ENCODE peak calls at places on chromosomes 16 and 17, in seven cellular contexts. P is neuronal stem cell, L is IMR-90, O is H9, W is mesendoderm, R is H1, A is trophoblast cell. T is an unnamed sample.

GRCh38 chr16:28491080-28491969 is 549 bp downstream of the CLN3 start:
- DNase-seq in P (peak), L (no peak), O (peak), W (peak), R (peak), A (peak), T (peak)

GRCh38 chr17:80945736-80946135 is 45.9 kb upstream of the CHMP6 start:
- DNase-seq in P (no peak), L (no peak), O (no peak), W (no peak), R (no peak), A (no peak), T (no peak)

GRCh38 chr16:58461056-58461455 is 38.9 kb upstream of the NDRG4 start:
- DNase-seq in P (no peak), L (no peak), O (no peak), W (no peak), R (no peak), A (no peak), T (no peak)

GRCh38 chr17:42428141-42428944 is 5.3 kb upstream of the CAVIN1 start:
- DNase-seq in P (peak), L (peak), O (peak), W (peak), R (no peak), A (peak), T (peak)

GRCh38 chr17:63276376-63276775 is 169.7 kb downstream of the CYB561 start:
- DNase-seq in P (no peak), L (no peak), O (no peak), W (no peak), R (no peak), A (no peak), T (no peak)

GRCh38 chr17:80781851-80782277 is 209.8 kb upstream of the CHMP6 start:
- DNase-seq in P (no peak), L (no peak), O (peak), W (no peak), R (no peak), A (no peak), T (no peak)

GRCh38 chr17:20307325-20307910 is 159.9 kb downstream of the LGALS9B start:
- DNase-seq in P (no peak), L (no peak), O (no peak), W (no peak), R (no peak), A (peak), T (no peak)

GRCh38 chr17:7897090-7897489 is 8.5 kb downstream of the CHD3 start:
- DNase-seq in P (no peak), L (peak), O (no peak), W (no peak), R (no peak), A (no peak), T (no peak)

GRCh38 chr17:76193616-76194015 is 46.7 kb downstream of the RNF157 start:
- DNase-seq in P (peak), L (no peak), O (no peak), W (no peak), R (no peak), A (no peak), T (no peak)

GRCh38 chr17:69012895-69013805 is 47.6 kb downstream of the ABCA9 start:
- DNase-seq in P (no peak), L (peak), O (no peak), W (no peak), R (no peak), A (no peak), T (peak)

GRCh38 chr16:10612649-10613179 is 32.3 kb upstream of the EMP2 start:
- DNase-seq in P (no peak), L (no peak), O (no peak), W (no peak), R (no peak), A (no peak), T (no peak)

GRCh38 chr17:68512967-68513474 is 791 bp downstream of the PRKAR1A start:
- DNase-seq in P (no peak), L (peak), O (no peak), W (peak), R (no peak), A (peak), T (peak)

GRCh38 chr16:69853481-69853880 is 91.3 kb downstream of the WWP2 start:
- DNase-seq in P (no peak), L (no peak), O (no peak), W (peak), R (no peak), A (no peak), T (no peak)

GRCh38 chr17:27379863-27380533 is 76.2 kb upstream of the KSR1 start:
- DNase-seq in P (peak), L (peak), O (no peak), W (no peak), R (no peak), A (no peak), T (no peak)

GRCh38 chr17:17819561-17819995 is 17.2 kb downstream of the SREBF1 start:
- DNase-seq in P (no peak), L (peak), O (peak), W (peak), R (no peak), A (peak), T (peak)

GRCh38 chr17:35742896-35743477 is 10.1 kb downstream of the GAS2L2 start:
- DNase-seq in P (no peak), L (no peak), O (no peak), W (no peak), R (no peak), A (no peak), T (no peak)

GRCh38 chr17:70169707-70170597 is 620 bp downstream of the KCNJ2 start:
- DNase-seq in P (no peak), L (peak), O (no peak), W (peak), R (no peak), A (no peak), T (peak)

GRCh38 chr16:70706948-70707465 is 21.2 kb upstream of the MTSS2 start:
- DNase-seq in P (no peak), L (peak), O (no peak), W (no peak), R (no peak), A (peak), T (peak)

GRCh38 chr17:42457107-42457787 is 1.4 kb upstream of the ATP6V0A1 start:
- DNase-seq in P (no peak), L (no peak), O (no peak), W (no peak), R (no peak), A (peak), T (peak)

GRCh38 chr17:71970312-71970711 is 150.5 kb upstream of the SOX9 start:
- DNase-seq in P (no peak), L (peak), O (no peak), W (peak), R (no peak), A (no peak), T (no peak)

GRCh38 chr16:85061566-85061965 is 34.0 kb downstream of the KIAA0513 start:
- DNase-seq in P (no peak), L (no peak), O (no peak), W (no peak), R (no peak), A (no peak), T (no peak)

GRCh38 chr16:48559462-48560211 is 50.3 kb downstream of the N4BP1 start:
- DNase-seq in P (no peak), L (peak), O (peak), W (peak), R (no peak), A (no peak), T (no peak)

GRCh38 chr17:71502443-71502842 is 618.4 kb upstream of the SOX9 start:
- DNase-seq in P (no peak), L (no peak), O (no peak), W (no peak), R (no peak), A (no peak), T (peak)

GRCh38 chr17:61561354-61561753 is 29.7 kb downstream of the NACA2 start:
- DNase-seq in P (no peak), L (no peak), O (no peak), W (no peak), R (no peak), A (no peak), T (no peak)

GRCh38 chr17:38352245-38353083 is 820 bp downstream of the SOCS7 start:
- DNase-seq in P (no peak), L (no peak), O (peak), W (peak), R (peak), A (no peak), T (peak)

GRCh38 chr17:67753026-67753425 is 35.3 kb downstream of the NOL11 start:
- DNase-seq in P (no peak), L (no peak), O (peak), W (no peak), R (peak), A (no peak), T (no peak)

GRCh38 chr17:5049314-5049819 is 14.1 kb upstream of the SLC52A1 start:
- DNase-seq in P (no peak), L (no peak), O (no peak), W (no peak), R (no peak), A (no peak), T (no peak)
- H2AK5ac ChIP-seq in P (no peak), L (no peak), O (no peak), W (no peak), R (no peak), A (no peak), T (no peak)

DNA sequence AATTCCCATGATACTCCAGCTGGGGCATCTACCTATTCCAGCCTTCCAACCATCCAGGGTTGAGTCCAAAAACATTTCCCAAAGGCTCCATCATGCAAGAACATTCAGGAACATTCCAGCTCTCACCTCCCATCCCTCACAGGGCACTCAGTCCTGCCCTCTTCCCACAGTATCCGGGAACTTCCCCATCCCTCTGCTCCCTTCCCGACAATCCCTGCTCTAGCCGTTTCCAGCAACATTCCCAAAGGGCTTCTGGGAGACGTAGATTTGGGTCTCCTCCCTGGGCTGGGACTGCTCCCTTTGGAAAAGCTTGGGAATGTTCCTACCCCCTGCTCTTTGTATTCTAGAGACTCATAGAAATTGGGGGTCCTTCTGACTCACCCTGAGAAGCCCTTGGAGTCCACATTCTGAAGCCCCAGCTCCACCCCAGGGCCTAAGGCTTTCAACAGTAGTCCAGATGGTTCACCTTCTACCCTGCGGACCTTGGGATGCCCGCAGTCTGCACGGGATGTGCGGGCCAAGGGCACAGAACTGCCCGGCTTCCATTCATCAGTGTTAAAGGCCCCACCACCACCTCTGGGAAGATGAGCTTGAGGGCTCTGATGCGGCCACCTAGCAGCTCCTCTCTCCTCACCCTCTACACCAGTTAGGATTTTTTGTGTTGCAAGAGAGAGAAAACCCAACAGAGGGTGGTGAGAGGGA is 25.4 kb downstream of the NGFR start:
- DNase-seq in P (no peak), L (no peak), O (peak), W (no peak), R (peak), A (no peak), T (no peak)
- H2AK5ac ChIP-seq in P (peak), L (no peak), O (no peak), W (no peak), R (no peak), A (no peak), T (no peak)

GRCh38 chr17:1474402-1475189 is 17.9 kb downstream of the MYO1C start:
- DNase-seq in P (no peak), L (no peak), O (no peak), W (no peak), R (no peak), A (no peak), T (no peak)

GRCh38 chr17:1473170-1473569 is 17.1 kb upstream of the CRK start:
- DNase-seq in P (no peak), L (no peak), O (peak), W (no peak), R (no peak), A (no peak), T (no peak)

GRCh38 chr17:1473841-1474240 is 17.8 kb upstream of the CRK start:
- DNase-seq in P (no peak), L (no peak), O (no peak), W (no peak), R (no peak), A (no peak), T (no peak)

GRCh38 chr17:1478418-1478817 is 14.1 kb downstream of the MYO1C start:
- DNase-seq in P (no peak), L (no peak), O (no peak), W (no peak), R (no peak), A (no peak), T (no peak)

GRCh38 chr17:1475321-1475854 is 17.1 kb downstream of the MYO1C start:
- DNase-seq in P (no peak), L (no peak), O (no peak), W (no peak), R (no peak), A (peak), T (no peak)
- H2AK5ac ChIP-seq in P (no peak), L (no peak), O (no peak), W (no peak), R (no peak), A (no peak), T (peak)

DNA sequence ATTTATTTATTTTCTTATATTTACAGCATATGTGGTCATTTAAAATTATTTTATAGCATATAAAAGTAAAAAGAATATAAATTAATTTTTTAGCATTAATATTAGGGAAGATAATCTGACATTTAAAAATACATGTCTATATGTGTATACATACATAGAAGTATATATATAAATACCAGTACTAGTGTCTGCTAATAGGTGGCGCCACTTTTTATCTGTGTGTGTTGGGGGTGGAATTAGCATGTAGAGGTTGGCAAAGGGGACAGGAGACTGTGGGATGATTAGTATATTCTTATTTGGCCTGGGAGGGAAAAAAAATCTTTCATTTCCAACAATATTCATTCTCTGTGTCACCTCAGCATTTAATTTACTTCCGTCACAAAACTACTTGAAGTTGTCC is 359.1 kb downstream of the WWOX start:
- DNase-seq in P (no peak), L (no peak), O (no peak), W (no peak), R (no peak), A (no peak), T (no peak)
- H2AK5ac ChIP-seq in P (no peak), L (no peak), O (no peak), W (no peak), R (no peak), A (no peak), T (no peak)

GRCh38 chr16:2490190-2491105 is 15.5 kb downstream of the TBC1D24 start:
- DNase-seq in P (no peak), L (no peak), O (no peak), W (no peak), R (no peak), A (no peak), T (no peak)
- H2AK5ac ChIP-seq in P (no peak), L (no peak), O (no peak), W (no peak), R (no peak), A (no peak), T (no peak)

GRCh38 chr17:40021471-40021961 is 6.3 kb downstream of the CSF3 start:
- DNase-seq in P (no peak), L (peak), O (no peak), W (no peak), R (no peak), A (no peak), T (peak)

GRCh38 chr17:40022497-40022896 is 7.3 kb downstream of the CSF3 start:
- DNase-seq in P (no peak), L (no peak), O (no peak), W (no peak), R (no peak), A (no peak), T (no peak)

GRCh38 chr17:40019140-40019991 is 4.1 kb downstream of the CSF3 start:
- DNase-seq in P (no peak), L (peak), O (no peak), W (peak), R (peak), A (no peak), T (no peak)

GRCh38 chr17:40018211-40019121 is 3.2 kb downstream of the CSF3 start:
- DNase-seq in P (no peak), L (no peak), O (peak), W (peak), R (peak), A (no peak), T (no peak)

GRCh38 chr17:40020146-40020545 is 4.9 kb downstream of the CSF3 start:
- DNase-seq in P (no peak), L (no peak), O (no peak), W (no peak), R (no peak), A (no peak), T (no peak)
- H2AK5ac ChIP-seq in P (no peak), L (peak), O (no peak), W (no peak), R (no peak), A (no peak), T (no peak)

T was measured in mesenchymal stem cell.